ENCODE peak calls at places on chromosomes 4 and X, in eight cellular contexts. P, T, L, F, A, R, I and Q are unnamed samples. For H3K4me1, the result is how much of the 10 kb centered on the place peaks cover.

GRCh38 chr4:3174371-3175338 is 74.3 kb upstream of the MSANTD1 start:
- DNase-seq in P (no peak), T (no peak), L (no peak), F (no peak), A (no peak), R (no peak), I (no peak), Q (no peak)

GRCh38 chrX:10619311-10620015 is 922 bp downstream of the MID1 start:
- DNase-seq in P (no peak), T (no peak), L (no peak), F (no peak), A (peak), R (no peak), I (no peak), Q (no peak)

GRCh38 chrX:53093177-53093655 is 726 bp upstream of the KANTR start:
- DNase-seq in P (peak), T (peak), L (peak), F (peak), A (peak), R (peak), I (peak), Q (no peak)

GRCh38 chr4:65450899-65451298 is 219.4 kb downstream of the EPHA5 start:
- DNase-seq in P (no peak), T (no peak), L (no peak), F (no peak), A (no peak), R (no peak), I (no peak), Q (no peak)

GRCh38 chr4:65510976-65511375 is 159.3 kb downstream of the EPHA5 start:
- DNase-seq in P (no peak), T (no peak), L (no peak), F (no peak), A (no peak), R (no peak), I (no peak), Q (no peak)

GRCh38 chr4:99934891-99935290 is 11.5 kb downstream of the DNAJB14 start:
- DNase-seq in P (no peak), T (no peak), L (no peak), F (no peak), A (peak), R (no peak), I (no peak), Q (no peak)

GRCh38 chr4:152223600-152223999 is 312.3 kb downstream of the FBXW7 start:
- DNase-seq in P (no peak), T (no peak), L (no peak), F (no peak), A (no peak), R (no peak), I (no peak), Q (no peak)

GRCh38 chrX:22999696-23000223 is at the start of gene DDX53:
- DNase-seq in P (no peak), T (no peak), L (no peak), F (no peak), A (no peak), R (no peak), I (no peak), Q (no peak)

GRCh38 chrX:95823796-95824195 is 860.8 kb upstream of the DIAPH2 start:
- DNase-seq in P (no peak), T (no peak), L (no peak), F (no peak), A (peak), R (no peak), I (no peak), Q (no peak)

GRCh38 chr4:7217453-7218310 is 25.3 kb downstream of the SORCS2 start:
- DNase-seq in P (no peak), T (peak), L (no peak), F (no peak), A (no peak), R (no peak), I (no peak), Q (no peak)

GRCh38 chrX:95351089-95351488 is 1333.6 kb upstream of the DIAPH2 start:
- DNase-seq in P (no peak), T (no peak), L (no peak), F (no peak), A (no peak), R (no peak), I (no peak), Q (no peak)

GRCh38 chrX:55924574-55924973 is 207.0 kb downstream of the RRAGB start:
- DNase-seq in P (no peak), T (no peak), L (no peak), F (no peak), A (no peak), R (no peak), I (no peak), Q (no peak)

GRCh38 chrX:18146954-18147353 is 73.7 kb downstream of the BEND2 start:
- DNase-seq in P (no peak), T (peak), L (no peak), F (no peak), A (no peak), R (no peak), I (no peak), Q (no peak)

GRCh38 chr4:73619351-73619750 is 885 bp downstream of the RASSF6 start:
- DNase-seq in P (no peak), T (no peak), L (no peak), F (no peak), A (no peak), R (no peak), I (no peak), Q (no peak)

GRCh38 chr4:151905197-151905596 is 144.4 kb upstream of the GATB start:
- DNase-seq in P (no peak), T (no peak), L (no peak), F (no peak), A (no peak), R (no peak), I (no peak), Q (no peak)

GRCh38 chr4:56040842-56041241 is 92.1 kb downstream of the CEP135 start:
- DNase-seq in P (no peak), T (no peak), L (no peak), F (no peak), A (no peak), R (no peak), I (no peak), Q (no peak)

GRCh38 chr4:131091896-131092295 is 1995.9 kb downstream of the C4orf33 start:
- DNase-seq in P (no peak), T (peak), L (peak), F (no peak), A (peak), R (no peak), I (no peak), Q (no peak)

GRCh38 chr4:60463846-60464502 is 736.2 kb upstream of the ADGRL3 start:
- DNase-seq in P (no peak), T (no peak), L (no peak), F (no peak), A (no peak), R (no peak), I (no peak), Q (no peak)

GRCh38 chr4:146063143-146063542 is 112.4 kb upstream of the LSM6 start:
- DNase-seq in P (no peak), T (no peak), L (no peak), F (no peak), A (no peak), R (no peak), I (no peak), Q (no peak)

DNA sequence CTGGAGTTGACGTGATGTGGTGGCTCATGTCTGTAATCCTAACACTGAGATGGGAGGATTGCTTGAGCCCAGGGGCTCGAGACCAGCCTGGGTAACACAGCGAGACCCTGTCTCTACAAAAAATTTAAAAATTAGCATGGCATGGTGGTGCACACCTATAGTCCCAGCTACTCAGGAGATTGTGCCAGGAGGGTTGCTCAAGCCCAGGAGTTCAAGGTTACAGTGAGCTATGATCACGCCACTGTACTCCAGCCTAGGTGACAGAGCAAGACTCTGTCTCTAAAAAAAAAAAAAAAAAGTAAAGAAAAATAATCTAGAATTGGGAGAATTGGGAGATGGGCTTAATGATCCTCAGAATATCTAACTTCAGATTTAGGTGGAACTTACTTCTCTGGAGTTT is 51.1 kb downstream of the MSN start:
- DNase-seq in P (no peak), T (no peak), L (no peak), F (no peak), A (no peak), R (no peak), I (no peak), Q (no peak)
- H3K4me1 ChIP-seq in P (under half), T (under half), L (under half), F (under half), A (half or more), R (under half), I (under half), Q (under half)

GRCh38 chr4:88456757-88457306 is at the start of gene HERC5:
- DNase-seq in P (peak), T (peak), L (peak), F (peak), A (peak), R (peak), I (peak), Q (peak)
- TF ChIP-seq POLR2A in P (peak), T (no peak), L (no peak), F (peak), A (no peak), R (no peak), I (peak), Q (no peak)

DNA sequence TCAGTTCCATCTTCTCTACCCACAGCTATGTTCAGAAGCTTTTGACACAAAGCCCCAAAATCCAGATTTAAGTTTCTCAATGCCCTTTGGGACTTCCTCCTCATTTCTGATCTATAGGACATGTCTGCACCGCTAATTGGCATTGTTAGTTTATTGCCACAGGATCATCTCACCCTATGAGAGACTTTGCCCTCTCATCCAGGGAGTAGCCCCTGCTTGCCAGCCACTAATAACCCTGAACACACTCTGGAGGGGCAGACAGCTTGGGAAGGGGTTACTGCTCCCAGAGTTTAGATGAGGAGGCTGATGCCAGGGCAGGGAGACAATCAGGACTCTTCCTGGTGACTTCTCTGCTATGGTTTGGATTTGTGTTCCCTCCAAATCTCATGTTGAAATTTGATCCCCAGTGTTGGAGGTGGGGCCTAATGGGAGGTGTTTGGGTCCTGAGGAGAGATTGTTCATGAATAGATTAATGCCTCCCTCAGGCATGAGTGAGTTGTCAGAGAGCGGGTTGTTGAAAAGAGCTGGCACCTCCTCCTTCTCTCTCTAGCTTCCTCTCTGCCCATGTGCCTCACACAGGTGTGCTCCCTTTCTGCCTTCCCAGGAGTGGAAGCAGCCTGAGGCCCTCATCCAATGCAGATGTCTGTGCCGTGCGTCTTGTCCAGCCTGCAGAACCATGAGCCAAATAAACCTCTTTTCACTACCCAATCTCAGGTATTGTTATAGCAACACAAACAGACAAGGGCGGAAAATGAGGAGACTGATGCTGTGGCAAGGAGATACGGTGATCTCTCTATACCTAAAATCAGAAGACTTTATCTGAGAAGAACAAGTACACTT is 3.6 kb upstream of the SCARB2 start:
- DNase-seq in P (no peak), T (no peak), L (no peak), F (no peak), A (no peak), R (no peak), I (no peak), Q (no peak)
- H3K4me1 ChIP-seq in P (under half), T (under half), L (under half), F (under half), A (under half), R (under half), I (under half), Q (half or more)

GRCh38 chr4:5821665-5822358 is 71.1 kb downstream of the CRMP1 start:
- DNase-seq in P (no peak), T (peak), L (peak), F (no peak), A (no peak), R (no peak), I (no peak), Q (no peak)
- TF ChIP-seq POLR2A in P (no peak), T (no peak), L (no peak), F (no peak), A (no peak), R (no peak), I (no peak), Q (no peak)

GRCh38 chr4:38145741-38146140 is 185.5 kb downstream of the PTTG2 start:
- DNase-seq in P (no peak), T (no peak), L (no peak), F (no peak), A (no peak), R (no peak), I (no peak), Q (no peak)
- H3K4me1 ChIP-seq in P (under half), T (under half), L (under half), F (under half), A (under half), R (under half), I (under half), Q (under half)

DNA sequence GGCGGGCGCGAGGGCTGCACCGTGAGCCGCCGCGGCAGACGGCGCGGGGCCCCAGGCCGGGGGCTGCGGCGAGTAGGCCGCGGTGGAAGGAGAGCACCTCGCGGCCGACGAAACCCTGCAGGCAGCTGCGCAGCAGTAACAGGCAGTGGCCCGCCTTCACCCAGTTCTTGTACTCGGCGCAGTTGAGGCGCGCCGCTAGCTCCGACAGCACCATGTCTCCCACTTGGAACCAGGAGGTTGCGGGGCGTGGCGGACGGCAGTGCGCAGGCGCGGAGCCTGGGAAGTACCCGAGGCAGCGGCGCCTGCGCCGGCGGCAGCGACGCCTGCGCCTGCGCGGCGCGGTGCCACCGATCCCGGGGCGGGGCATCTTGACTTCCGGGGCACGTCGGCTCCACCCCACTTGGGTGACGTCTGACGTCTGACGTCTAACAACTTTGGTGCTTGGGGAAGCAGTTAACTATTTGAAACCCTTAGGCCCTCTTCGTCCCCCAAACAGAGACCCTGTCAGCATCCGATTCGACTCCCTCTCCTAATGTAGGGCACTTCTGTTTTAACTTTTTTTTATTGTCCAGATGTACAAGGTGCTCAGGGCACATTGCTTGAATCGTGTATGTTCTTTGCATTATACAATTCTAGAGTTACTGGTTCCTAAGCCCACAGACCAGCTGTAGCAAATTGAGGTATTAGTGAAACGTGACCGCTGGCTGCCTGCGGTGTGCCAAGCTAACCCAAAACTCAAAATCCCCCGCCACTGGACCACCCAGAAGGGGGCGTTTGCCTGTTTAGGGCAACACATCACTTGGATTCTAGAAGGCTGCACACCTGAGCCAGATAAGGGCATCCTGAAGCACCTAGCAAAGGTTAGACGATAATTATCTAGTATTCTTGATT is at the start of gene CXorf38:
- DNase-seq in P (peak), T (peak), L (peak), F (peak), A (peak), R (peak), I (peak), Q (peak)
- TF ChIP-seq POLR2A in P (peak), T (peak), L (peak), F (peak), A (peak), R (peak), I (peak), Q (peak)

DNA sequence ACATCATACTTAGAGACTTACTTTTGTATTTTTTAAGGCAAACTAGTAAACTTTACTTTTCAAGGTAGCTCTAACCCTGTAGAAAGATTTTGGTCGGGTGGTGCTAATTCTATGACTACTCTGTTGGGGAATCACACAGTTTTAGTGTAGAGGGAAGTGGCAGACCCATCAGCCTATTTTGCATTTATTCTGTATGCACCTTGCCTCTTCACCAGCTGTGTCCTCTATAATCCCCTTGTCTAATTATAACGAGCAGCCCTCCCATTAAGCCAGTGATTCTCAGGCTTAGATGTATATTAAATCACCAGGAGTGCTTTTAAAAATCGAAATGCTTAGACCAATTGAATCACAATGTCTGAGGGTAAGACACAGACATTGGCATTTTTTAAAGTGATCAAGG is 78.1 kb downstream of the GALNT7 start:
- DNase-seq in P (no peak), T (no peak), L (no peak), F (no peak), A (no peak), R (no peak), I (no peak), Q (no peak)
- H3K4me1 ChIP-seq in P (under half), T (under half), L (under half), F (under half), A (under half), R (under half), I (under half), Q (under half)